ENCODE peak calls at places on chromosomes 4 and X, in four cellular contexts. Z, X, O and U are unnamed samples.
A peak's percentile ranks its signal among the peaks of the same experiment; 100 is the strongest.

GRCh38 chrX:107845625-107846024 is 20.0 kb downstream of the MID2 start:
- DNase-seq in X (no peak), O (no peak), Z (no peak), U (no peak)

GRCh38 chrX:129593137-129593536 is 53.1 kb downstream of the OCRL start:
- DNase-seq in X (no peak), O (no peak), Z (no peak), U (no peak)

GRCh38 chrX:132077414-132077813 is 50.4 kb downstream of the FRMD7 start:
- DNase-seq in X (no peak), O (no peak), Z (no peak), U (no peak)

GRCh38 chrX:13078739-13079444 is 34.5 kb upstream of the FAM9C start:
- DNase-seq in O (no peak), X (peak; percentile 41), Z (peak; percentile 59), U (no peak)

GRCh38 chr4:57078685-57079521 is 31.3 kb downstream of the IGFBP7 start:
- DNase-seq in X (peak; percentile 37), Z (no peak), O (peak; percentile 91), U (no peak)

GRCh38 chr4:144402176-144402575 is 243.8 kb upstream of the HHIP start:
- DNase-seq in Z (no peak), O (no peak), X (no peak), U (no peak)

GRCh38 chr4:149911995-149912394 is 96.4 kb upstream of the IQCM start:
- DNase-seq in X (no peak), Z (no peak), O (no peak), U (no peak)

GRCh38 chrX:57451426-57452020 is 140.3 kb upstream of the ZXDB start:
- DNase-seq in Z (no peak), O (no peak), X (no peak), U (no peak)

GRCh38 chr4:163385466-163385865 is 41.8 kb downstream of the NPY5R start:
- DNase-seq in Z (no peak), O (no peak), X (no peak), U (no peak)

GRCh38 chr4:156992943-156993342 is 21.3 kb upstream of the PDGFC start:
- DNase-seq in Z (no peak), X (no peak), O (no peak), U (no peak)

GRCh38 chr4:108601517-108601916 is 18.9 kb upstream of the RPL34 start:
- DNase-seq in X (no peak), O (no peak), Z (no peak), U (no peak)

GRCh38 chrX:1355800-1356148 is 19.2 kb downstream of the IL3RA start:
- DNase-seq in Z (no peak), O (no peak), X (no peak), U (no peak)

GRCh38 chr4:164779811-164780216 is 25.9 kb downstream of the SMIM31 start:
- DNase-seq in Z (no peak), X (peak; percentile 19), O (no peak), U (peak; percentile 10)

GRCh38 chr4:1290165-1290977 is 680 bp downstream of the MAEA start:
- DNase-seq in X (peak; percentile 66), Z (no peak), O (no peak), U (no peak)

GRCh38 chr4:76569225-76569624 is 134.2 kb downstream of the SHROOM3 start:
- DNase-seq in Z (no peak), O (no peak), X (no peak), U (no peak)

GRCh38 chr4:41526628-41527027 is 11.3 kb upstream of the LIMCH1 start:
- DNase-seq in O (no peak), X (no peak), Z (no peak), U (no peak)

GRCh38 chr4:27013012-27013411 is 152.4 kb downstream of the STIM2 start:
- DNase-seq in X (no peak), Z (no peak), O (no peak), U (no peak)

GRCh38 chrX:27186671-27187070 is 276.5 kb downstream of the PPP4R3C start:
- DNase-seq in X (peak; percentile 22), O (no peak), Z (no peak), U (peak; percentile 4)

GRCh38 chrX:116379854-116380253 is 56.6 kb upstream of the SLC6A14 start:
- DNase-seq in Z (no peak), O (no peak), X (peak; percentile 9), U (no peak)

GRCh38 chrX:125203737-125204578 is 115.7 kb upstream of the TEX13C start:
- DNase-seq in Z (peak; percentile 57), O (peak; percentile 23), X (peak; percentile 13), U (no peak)

GRCh38 chrX:128020701-128021100 is 31.5 kb downstream of the ACTRT1 start:
- DNase-seq in X (no peak), Z (no peak), O (peak; percentile 68), U (no peak)
- TF ChIP-seq CTCF in X (no peak), Z (no peak), O (no peak), U (no peak)

GRCh38 chr4:39606747-39607146 is 31.9 kb downstream of the SMIM14 start:
- DNase-seq in O (no peak), Z (no peak), X (no peak), U (no peak)

GRCh38 chr4:39614487-39615162 is 24.0 kb downstream of the SMIM14 start:
- DNase-seq in Z (no peak), O (no peak), X (no peak), U (no peak)

GRCh38 chr4:39613093-39613656 is 25.5 kb downstream of the SMIM14 start:
- DNase-seq in Z (no peak), O (no peak), X (no peak), U (no peak)

DNA sequence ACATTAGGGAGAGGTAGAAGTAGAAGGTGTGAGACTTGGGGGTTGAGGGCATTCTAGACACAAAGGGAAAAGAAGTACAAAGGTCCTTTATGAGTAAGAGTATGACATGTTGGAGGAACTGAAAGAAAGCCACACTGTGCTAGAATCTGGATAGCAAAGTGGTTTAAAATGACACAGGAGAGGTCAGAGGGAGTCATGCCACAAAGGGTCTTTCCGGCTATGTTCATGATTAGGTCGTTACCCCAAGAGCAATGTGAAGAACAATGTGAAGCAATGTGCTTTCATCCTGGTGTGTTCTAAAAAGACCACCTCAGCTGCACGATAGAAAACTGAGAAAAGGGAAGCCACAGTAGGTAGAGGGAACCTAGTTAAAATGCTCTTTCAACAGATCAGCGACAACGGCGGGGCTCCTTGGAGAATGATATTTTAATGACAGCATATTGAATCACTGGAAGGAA is 29.2 kb downstream of the SMIM14 start:
- DNase-seq in X (no peak), O (no peak), Z (no peak), U (no peak)
- H3K4me3 ChIP-seq in X (no peak overlapping the region), O (no peak overlapping the region), Z (no peak overlapping the region), U (no peak overlapping the region)

DNA sequence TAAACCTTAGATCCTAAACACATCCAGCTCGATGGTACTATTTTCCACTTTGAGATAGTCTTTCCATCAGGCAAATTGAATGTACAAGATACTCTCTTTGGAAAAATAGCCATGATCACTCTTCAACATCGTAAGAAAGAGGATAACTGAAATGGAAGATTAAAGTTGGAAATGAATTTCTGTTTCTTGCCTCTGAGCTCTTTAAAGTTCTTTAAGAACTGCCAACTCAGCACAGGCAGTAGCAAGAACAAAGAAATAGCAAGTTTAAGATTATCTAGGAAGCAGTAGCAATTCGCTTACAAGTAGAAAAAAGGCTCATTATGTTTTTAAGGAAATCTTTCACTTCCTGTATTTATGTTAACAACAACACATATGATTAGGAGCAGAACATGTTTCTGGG is 127.6 kb downstream of the CDS1 start:
- DNase-seq in O (no peak), Z (no peak), X (no peak), U (no peak)
- TF ChIP-seq CTCF in O (no peak), Z (no peak), X (no peak), U (no peak)

GRCh38 chrX:9961750-9962149 is 5.4 kb upstream of the CLDN34 start:
- DNase-seq in Z (no peak), O (no peak), X (no peak), U (no peak)
- H3K4me3 ChIP-seq in Z (no peak overlapping the region), O (no peak overlapping the region), X (no peak overlapping the region), U (no peak overlapping the region)

GRCh38 chrX:21802054-21802660 is 37.3 kb upstream of the MBTPS2 start:
- DNase-seq in O (no peak), Z (no peak), X (no peak), U (no peak)
- TF ChIP-seq CTCF in O (no peak), Z (no peak), X (no peak), U (no peak)

DNA sequence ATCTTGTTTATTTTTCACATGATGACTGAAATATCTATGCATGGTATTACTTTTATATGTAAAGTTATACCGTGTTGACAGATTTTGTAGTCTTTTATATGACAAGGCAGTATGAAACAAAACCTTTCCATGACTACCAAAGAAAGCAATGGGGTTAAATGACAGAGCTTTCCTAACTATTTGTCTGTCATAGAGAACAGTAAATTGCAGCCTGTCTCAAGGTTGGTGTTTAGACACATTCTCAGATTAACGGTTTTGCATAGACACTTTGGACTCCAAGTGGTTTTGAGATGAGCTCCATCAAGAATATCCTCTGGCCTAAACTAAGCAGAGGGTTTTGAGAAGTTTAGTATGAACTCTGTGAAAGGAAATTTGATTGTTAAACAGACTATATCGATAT is 180.7 kb upstream of the TENM3 start:
- DNase-seq in Z (no peak), X (no peak), O (no peak), U (no peak)
- H3K4me3 ChIP-seq in Z (no peak overlapping the region), X (no peak overlapping the region), O (no peak overlapping the region), U (no peak overlapping the region)